ENCODE peak calls at places on chromosomes 3 and 15, in ten cellular contexts. One of them, this sample, is unnamed.

GRCh38 chr15:23411841-23412240 is 35.2 kb downstream of the GOLGA6L2 start:
- DNase-seq in ovary: no peak
- DNase-seq in body of pancreas: no peak
- DNase-seq in uterus: no peak
- DNase-seq in A549: no peak
- DNase-seq in HCT116: no peak
- DNase-seq in GM12892: no peak
- DNase-seq in stomach: no peak
- DNase-seq in tibial nerve: no peak
- DNase-seq in heart left ventricle: no peak
- DNase-seq in this sample: no peak

GRCh38 chr3:189273736-189274135 is 102.0 kb downstream of the TPRG1 start:
- DNase-seq in ovary: no peak
- DNase-seq in body of pancreas: no peak
- DNase-seq in uterus: no peak
- DNase-seq in A549: no peak
- DNase-seq in HCT116: no peak
- DNase-seq in GM12892: no peak
- DNase-seq in stomach: no peak
- DNase-seq in tibial nerve: no peak
- DNase-seq in heart left ventricle: no peak
- DNase-seq in this sample: no peak

GRCh38 chr3:8421711-8422110 is 79.9 kb upstream of the LMCD1 start:
- DNase-seq in ovary: no peak
- DNase-seq in body of pancreas: no peak
- DNase-seq in uterus: no peak
- DNase-seq in A549: no peak
- DNase-seq in HCT116: no peak
- DNase-seq in GM12892: no peak
- DNase-seq in stomach: no peak
- DNase-seq in tibial nerve: no peak
- DNase-seq in heart left ventricle: no peak
- DNase-seq in this sample: no peak

GRCh38 chr3:171838218-171838720 is 4.9 kb upstream of the TMEM212 start:
- DNase-seq in ovary: peak
- DNase-seq in body of pancreas: peak
- DNase-seq in uterus: peak
- DNase-seq in A549: no peak
- DNase-seq in HCT116: no peak
- DNase-seq in GM12892: no peak
- DNase-seq in stomach: no peak
- DNase-seq in tibial nerve: peak
- DNase-seq in heart left ventricle: peak
- DNase-seq in this sample: no peak

GRCh38 chr3:126604691-126605090 is 46.0 kb upstream of the C3orf22 start:
- DNase-seq in ovary: no peak
- DNase-seq in body of pancreas: no peak
- DNase-seq in uterus: no peak
- DNase-seq in A549: no peak
- DNase-seq in HCT116: no peak
- DNase-seq in GM12892: no peak
- DNase-seq in stomach: no peak
- DNase-seq in tibial nerve: no peak
- DNase-seq in heart left ventricle: no peak
- DNase-seq in this sample: no peak

GRCh38 chr15:92393287-92393993 is at the start of gene ST8SIA2:
- DNase-seq in ovary: no peak
- DNase-seq in body of pancreas: no peak
- DNase-seq in uterus: no peak
- DNase-seq in A549: no peak
- DNase-seq in HCT116: no peak
- DNase-seq in GM12892: no peak
- DNase-seq in stomach: no peak
- DNase-seq in tibial nerve: no peak
- DNase-seq in heart left ventricle: peak
- DNase-seq in this sample: no peak

GRCh38 chr3:44554626-44555592 is at the start of gene ZKSCAN7:
- DNase-seq in ovary: peak
- DNase-seq in body of pancreas: peak
- DNase-seq in uterus: peak
- DNase-seq in A549: no peak
- DNase-seq in HCT116: no peak
- DNase-seq in GM12892: peak
- DNase-seq in stomach: peak
- DNase-seq in tibial nerve: peak
- DNase-seq in heart left ventricle: peak
- DNase-seq in this sample: no peak

GRCh38 chr3:128449111-128449638 is 17.5 kb downstream of the DNAJB8 start:
- DNase-seq in ovary: no peak
- DNase-seq in body of pancreas: no peak
- DNase-seq in uterus: no peak
- DNase-seq in A549: no peak
- DNase-seq in HCT116: no peak
- DNase-seq in GM12892: no peak
- DNase-seq in stomach: no peak
- DNase-seq in tibial nerve: no peak
- DNase-seq in heart left ventricle: no peak
- DNase-seq in this sample: no peak

GRCh38 chr3:59308001-59308400 is 258.2 kb upstream of the CFAP20DC start:
- DNase-seq in ovary: no peak
- DNase-seq in body of pancreas: no peak
- DNase-seq in uterus: no peak
- DNase-seq in A549: no peak
- DNase-seq in HCT116: no peak
- DNase-seq in GM12892: no peak
- DNase-seq in stomach: no peak
- DNase-seq in tibial nerve: no peak
- DNase-seq in heart left ventricle: no peak
- DNase-seq in this sample: no peak

DNA sequence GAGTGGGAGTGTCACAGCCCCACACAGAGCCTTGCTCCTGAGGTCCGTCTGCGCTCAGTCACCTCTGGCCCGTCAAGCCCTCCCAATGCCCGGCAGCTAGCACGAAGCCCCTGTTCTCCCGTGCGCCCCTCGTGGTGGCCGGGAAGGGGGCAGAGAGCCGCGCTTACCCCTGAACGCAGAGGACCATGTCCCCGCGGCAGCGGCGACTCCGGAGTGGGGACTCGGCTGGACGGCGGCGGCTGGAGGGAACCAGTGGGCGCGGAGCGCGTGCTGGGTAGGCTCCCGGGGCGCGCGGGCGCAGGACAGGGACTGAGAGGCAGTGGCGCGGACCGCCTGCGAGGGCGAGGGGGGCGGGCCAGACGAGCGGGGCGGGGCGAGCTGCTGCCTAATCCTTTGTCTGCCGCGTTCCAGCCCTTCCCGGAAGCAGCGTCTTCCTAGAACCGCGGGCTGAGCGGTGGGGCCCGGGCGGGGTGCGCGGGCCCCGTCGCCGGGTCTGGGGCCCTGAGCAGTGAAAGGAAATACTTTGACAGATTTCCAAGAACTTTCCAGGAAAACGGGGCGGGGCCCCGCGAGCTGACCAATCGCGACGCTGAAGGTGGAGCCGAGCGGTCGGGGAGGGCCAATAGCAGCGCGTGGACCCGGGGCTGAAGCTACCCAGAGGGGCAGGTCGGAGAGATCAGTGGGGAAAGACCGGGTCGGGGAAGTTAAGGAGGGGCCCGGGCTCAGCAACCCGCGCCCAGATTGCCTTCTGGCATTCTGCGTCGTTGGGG is at the start of gene CISH:
- DNase-seq in ovary: peak
- DNase-seq in body of pancreas: peak
- DNase-seq in uterus: peak
- DNase-seq in A549: peak
- DNase-seq in HCT116: no peak
- DNase-seq in GM12892: peak
- DNase-seq in stomach: peak
- DNase-seq in tibial nerve: peak
- DNase-seq in heart left ventricle: peak
- DNase-seq in this sample: peak
- TF ChIP-seq POLR2A in ovary: peak
- TF ChIP-seq POLR2A in body of pancreas: peak
- TF ChIP-seq POLR2A in uterus: peak
- TF ChIP-seq POLR2A in A549: peak
- TF ChIP-seq POLR2A in HCT116: peak
- TF ChIP-seq POLR2A in GM12892: peak
- TF ChIP-seq POLR2A in stomach: no peak
- TF ChIP-seq POLR2A in tibial nerve: peak
- TF ChIP-seq POLR2A in heart left ventricle: peak
- TF ChIP-seq POLR2A in this sample: peak

GRCh38 chr3:46537316-46537715 is 28.8 kb downstream of the LRRC2 start:
- DNase-seq in ovary: no peak
- DNase-seq in body of pancreas: no peak
- DNase-seq in uterus: no peak
- DNase-seq in A549: no peak
- DNase-seq in HCT116: no peak
- DNase-seq in GM12892: no peak
- DNase-seq in stomach: no peak
- DNase-seq in tibial nerve: no peak
- DNase-seq in heart left ventricle: no peak
- DNase-seq in this sample: no peak

GRCh38 chr3:46539443-46540005 is 26.6 kb downstream of the LRRC2 start:
- DNase-seq in ovary: no peak
- DNase-seq in body of pancreas: no peak
- DNase-seq in uterus: no peak
- DNase-seq in A549: no peak
- DNase-seq in HCT116: no peak
- DNase-seq in GM12892: no peak
- DNase-seq in stomach: no peak
- DNase-seq in tibial nerve: no peak
- DNase-seq in heart left ventricle: no peak
- DNase-seq in this sample: no peak

GRCh38 chr3:46540550-46540949 is 25.6 kb downstream of the LRRC2 start:
- DNase-seq in ovary: no peak
- DNase-seq in body of pancreas: no peak
- DNase-seq in uterus: no peak
- DNase-seq in A549: no peak
- DNase-seq in HCT116: no peak
- DNase-seq in GM12892: no peak
- DNase-seq in stomach: no peak
- DNase-seq in tibial nerve: no peak
- DNase-seq in heart left ventricle: no peak
- DNase-seq in this sample: no peak

GRCh38 chr3:46537789-46538188 is 28.3 kb downstream of the LRRC2 start:
- DNase-seq in ovary: no peak
- DNase-seq in body of pancreas: no peak
- DNase-seq in uterus: no peak
- DNase-seq in A549: no peak
- DNase-seq in HCT116: no peak
- DNase-seq in GM12892: no peak
- DNase-seq in stomach: no peak
- DNase-seq in tibial nerve: no peak
- DNase-seq in heart left ventricle: no peak
- DNase-seq in this sample: no peak

DNA sequence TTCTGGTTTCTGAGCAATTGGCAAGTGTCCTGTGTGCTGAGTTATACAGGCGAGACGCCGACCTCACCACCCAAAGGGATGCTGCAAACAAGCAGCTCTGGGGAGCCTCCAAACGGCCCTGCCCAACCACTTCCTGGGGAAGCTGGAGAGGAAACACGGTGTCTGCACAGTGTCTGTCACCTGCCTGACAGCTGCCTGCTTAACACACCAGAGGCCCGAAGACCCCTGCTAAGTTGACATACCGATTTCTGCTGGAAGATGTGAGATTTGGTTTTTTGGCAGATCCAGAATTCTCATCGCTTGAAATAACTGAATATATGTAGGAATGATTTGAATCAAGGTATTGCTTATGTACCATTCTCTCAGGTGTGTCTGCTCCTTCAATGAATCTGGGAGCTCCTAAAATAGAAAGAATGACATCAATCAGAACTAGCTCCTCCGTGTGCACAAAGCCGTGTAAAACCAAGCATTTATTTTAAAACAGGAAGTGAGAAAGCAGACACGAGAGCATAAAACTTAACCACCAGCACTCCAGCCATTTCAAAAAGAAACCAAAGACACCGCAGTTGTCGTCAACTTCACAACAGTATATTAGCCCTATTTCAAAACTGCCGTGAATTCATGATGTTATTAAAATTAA is 27.2 kb downstream of the LRRC2 start:
- DNase-seq in ovary: no peak
- DNase-seq in body of pancreas: peak
- DNase-seq in uterus: no peak
- DNase-seq in A549: no peak
- DNase-seq in HCT116: no peak
- DNase-seq in GM12892: peak
- DNase-seq in stomach: peak
- DNase-seq in tibial nerve: peak
- DNase-seq in heart left ventricle: peak
- DNase-seq in this sample: peak
- TF ChIP-seq POLR2A in ovary: no peak
- TF ChIP-seq POLR2A in body of pancreas: no peak
- TF ChIP-seq POLR2A in uterus: no peak
- TF ChIP-seq POLR2A in A549: no peak
- TF ChIP-seq POLR2A in HCT116: no peak
- TF ChIP-seq POLR2A in GM12892: no peak
- TF ChIP-seq POLR2A in stomach: no peak
- TF ChIP-seq POLR2A in tibial nerve: no peak
- TF ChIP-seq POLR2A in heart left ventricle: no peak
- TF ChIP-seq POLR2A in this sample: no peak

GRCh38 chr3:168094877-168095610 is 680 bp downstream of the GOLIM4 start:
- DNase-seq in ovary: peak
- DNase-seq in body of pancreas: peak
- DNase-seq in uterus: peak
- DNase-seq in A549: peak
- DNase-seq in HCT116: peak
- DNase-seq in GM12892: peak
- DNase-seq in stomach: peak
- DNase-seq in tibial nerve: peak
- DNase-seq in heart left ventricle: peak
- DNase-seq in this sample: peak
- TF ChIP-seq POLR2A in ovary: no peak
- TF ChIP-seq POLR2A in body of pancreas: no peak
- TF ChIP-seq POLR2A in uterus: no peak
- TF ChIP-seq POLR2A in A549: peak
- TF ChIP-seq POLR2A in HCT116: no peak
- TF ChIP-seq POLR2A in GM12892: peak
- TF ChIP-seq POLR2A in stomach: no peak
- TF ChIP-seq POLR2A in tibial nerve: no peak
- TF ChIP-seq POLR2A in heart left ventricle: no peak
- TF ChIP-seq POLR2A in this sample: peak

GRCh38 chr3:182795383-182795782 is 2.1 kb downstream of the ATP11B start:
- DNase-seq in ovary: no peak
- DNase-seq in body of pancreas: no peak
- DNase-seq in uterus: no peak
- DNase-seq in A549: no peak
- DNase-seq in HCT116: no peak
- DNase-seq in GM12892: peak
- DNase-seq in stomach: no peak
- DNase-seq in tibial nerve: no peak
- DNase-seq in heart left ventricle: no peak
- DNase-seq in this sample: peak
- TF ChIP-seq POLR2A in ovary: no peak
- TF ChIP-seq POLR2A in body of pancreas: no peak
- TF ChIP-seq POLR2A in uterus: no peak
- TF ChIP-seq POLR2A in A549: no peak
- TF ChIP-seq POLR2A in HCT116: no peak
- TF ChIP-seq POLR2A in GM12892: no peak
- TF ChIP-seq POLR2A in stomach: no peak
- TF ChIP-seq POLR2A in tibial nerve: no peak
- TF ChIP-seq POLR2A in heart left ventricle: no peak
- TF ChIP-seq POLR2A in this sample: no peak

This sample was measured in H54.